ENCODE peak calls at places on chromosome 6, in eight cellular contexts. U is tibial artery, V is mucosa of descending colon, H is thoracic aorta, D is lower lobe of right lung, R is choroid plexus epithelial cell, Y is breast epithelium, I is AG09309. Q is an unnamed sample.

GRCh38 chr6:44086931-44087574 is 40.2 kb downstream of the MRPL14 start:
- DNase-seq in D (peak; percentile 71), Y (peak; percentile 69), V (no peak), U (no peak), H (no peak), R (no peak), I (no peak), Q (no peak)

GRCh38 chr6:11386323-11386722 is 151.2 kb upstream of the TMEM170B start:
- DNase-seq in Y (no peak), H (no peak), I (no peak), R (no peak), D (no peak), V (no peak), U (no peak), Q (peak; percentile 63)

GRCh38 chr6:150004101-150004782 is 21.1 kb downstream of the RAET1L start:
- DNase-seq in D (no peak), V (no peak), Y (no peak), I (no peak), R (no peak), U (peak; percentile 54), H (no peak), Q (no peak)

GRCh38 chr6:138897031-138897430 is 91.0 kb downstream of the REPS1 start:
- DNase-seq in D (no peak), R (no peak), Y (no peak), I (no peak), H (no peak), V (no peak), U (no peak), Q (no peak)

GRCh38 chr6:168518867-168519266 is 77.9 kb downstream of the SMOC2 start:
- DNase-seq in V (no peak), H (no peak), R (no peak), I (no peak), D (no peak), Y (no peak), U (no peak), Q (no peak)

GRCh38 chr6:46015119-46015968 is at the start of gene CLIC5:
- DNase-seq in I (no peak), U (no peak), D (peak; percentile 61), V (peak; percentile 79), Y (no peak), R (no peak), H (no peak), Q (peak; percentile 13)

GRCh38 chr6:111996159-111996558 is 57.7 kb upstream of the CCN6 start:
- DNase-seq in U (no peak), D (no peak), Y (no peak), H (no peak), I (no peak), V (no peak), R (no peak), Q (no peak)

GRCh38 chr6:159815410-159815809 is 15.3 kb downstream of the PNLDC1 start:
- DNase-seq in V (no peak), R (no peak), I (no peak), U (peak; percentile 28), D (peak; percentile 15), H (no peak), Y (no peak), Q (no peak)

GRCh38 chr6:18488004-18488403 is 100.9 kb downstream of the RNF144B start:
- DNase-seq in V (no peak), R (no peak), I (no peak), U (no peak), H (no peak), D (no peak), Y (no peak), Q (no peak)

GRCh38 chr6:155580904-155581303 is 125.3 kb upstream of the NOX3 start:
- DNase-seq in I (no peak), U (no peak), D (no peak), Y (no peak), V (no peak), R (peak; percentile 8), H (no peak), Q (no peak)

GRCh38 chr6:85436408-85436807 is 13.5 kb upstream of the NT5E start:
- DNase-seq in U (no peak), Y (no peak), V (no peak), H (no peak), D (no peak), I (peak; percentile 81), R (peak; percentile 79), Q (no peak)

GRCh38 chr6:78639505-78640110 is 227.7 kb upstream of the IRAK1BP1 start:
- DNase-seq in I (no peak), V (no peak), U (no peak), R (no peak), D (no peak), Y (no peak), H (no peak), Q (no peak)

GRCh38 chr6:4336778-4337442 is 201.5 kb upstream of the ECI2 start:
- DNase-seq in D (no peak), H (no peak), R (no peak), Y (no peak), U (no peak), I (no peak), V (no peak), Q (no peak)

GRCh38 chr6:106802141-106802540 is 172.4 kb downstream of the CD24 start:
- DNase-seq in H (no peak), U (no peak), Y (no peak), V (no peak), R (no peak), I (no peak), D (no peak), Q (no peak)

GRCh38 chr6:11778648-11779307 is at the start of gene ADTRP:
- DNase-seq in D (peak; percentile 69), I (no peak), R (no peak), H (no peak), V (peak; percentile 64), Y (no peak), U (no peak), Q (no peak)

GRCh38 chr6:73391735-73392134 is 2.9 kb upstream of the DDX43 start:
- DNase-seq in D (no peak), V (no peak), R (no peak), I (no peak), U (no peak), H (no peak), Y (no peak), Q (no peak)

GRCh38 chr6:160306284-160306683 is 41.9 kb upstream of the SLC22A3 start:
- DNase-seq in H (no peak), V (no peak), Y (no peak), R (no peak), D (no peak), I (no peak), U (no peak), Q (no peak)

GRCh38 chr6:13434455-13434775 is 53.0 kb downstream of the GFOD1 start:
- DNase-seq in H (no peak), R (no peak), D (no peak), U (no peak), I (no peak), Y (no peak), V (no peak), Q (no peak)

GRCh38 chr6:4349323-4349722 is 213.9 kb upstream of the ECI2 start:
- DNase-seq in R (no peak), Y (no peak), V (no peak), U (no peak), I (no peak), H (no peak), D (no peak), Q (no peak)

GRCh38 chr6:142210606-142211005 is 63.5 kb downstream of the VTA1 start:
- DNase-seq in R (peak; percentile 24), U (no peak), I (no peak), D (no peak), H (no peak), V (no peak), Y (no peak), Q (no peak)

GRCh38 chr6:114053791-114054190 is 82.8 kb upstream of the HDAC2 start:
- DNase-seq in H (no peak), V (no peak), D (no peak), I (no peak), U (no peak), Y (no peak), R (no peak), Q (no peak)

GRCh38 chr6:53862517-53863457 is 68.0 kb downstream of the LRRC1 start:
- DNase-seq in V (no peak), H (no peak), U (no peak), Y (no peak), I (peak; percentile 61), D (no peak), R (peak; percentile 50), Q (no peak)

GRCh38 chr6:104483225-104483834 is 376.4 kb downstream of the HACE1 start:
- DNase-seq in H (no peak), U (no peak), R (peak; percentile 50), V (no peak), Y (no peak), I (no peak), D (no peak), Q (no peak)
- TF ChIP-seq CTCF in H (no peak), U (no peak), R (peak; percentile 46), V (no peak), Y (no peak), I (no peak), D (peak; percentile 36), Q (peak; percentile 25)

DNA sequence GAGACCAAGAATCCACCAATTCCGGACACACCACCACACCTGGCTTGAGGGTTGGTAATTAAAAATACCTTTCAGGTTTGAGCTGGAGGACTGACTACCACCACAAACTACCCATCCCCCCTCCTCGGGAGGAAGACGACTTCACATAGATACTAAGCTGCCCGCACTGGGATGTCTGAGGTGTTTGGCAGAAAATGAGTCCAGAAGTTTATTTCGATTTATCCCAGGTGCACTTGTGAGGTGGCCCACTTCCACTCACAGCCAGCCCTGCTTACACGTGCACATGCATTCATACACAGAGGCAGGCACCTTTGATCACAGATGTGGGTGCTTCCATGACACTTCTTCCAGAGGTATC is 187.1 kb downstream of the ID4 start:
- DNase-seq in U (no peak), Y (no peak), I (no peak), R (no peak), H (no peak), V (no peak), D (no peak), Q (no peak)
- H3K4me3 ChIP-seq in U (no peak overlapping the region), Y (no peak overlapping the region), I (no peak overlapping the region), R (no peak overlapping the region), H (peak overlapping the region; percentile 36), V (no peak overlapping the region), D (no peak overlapping the region), Q (no peak overlapping the region)

DNA sequence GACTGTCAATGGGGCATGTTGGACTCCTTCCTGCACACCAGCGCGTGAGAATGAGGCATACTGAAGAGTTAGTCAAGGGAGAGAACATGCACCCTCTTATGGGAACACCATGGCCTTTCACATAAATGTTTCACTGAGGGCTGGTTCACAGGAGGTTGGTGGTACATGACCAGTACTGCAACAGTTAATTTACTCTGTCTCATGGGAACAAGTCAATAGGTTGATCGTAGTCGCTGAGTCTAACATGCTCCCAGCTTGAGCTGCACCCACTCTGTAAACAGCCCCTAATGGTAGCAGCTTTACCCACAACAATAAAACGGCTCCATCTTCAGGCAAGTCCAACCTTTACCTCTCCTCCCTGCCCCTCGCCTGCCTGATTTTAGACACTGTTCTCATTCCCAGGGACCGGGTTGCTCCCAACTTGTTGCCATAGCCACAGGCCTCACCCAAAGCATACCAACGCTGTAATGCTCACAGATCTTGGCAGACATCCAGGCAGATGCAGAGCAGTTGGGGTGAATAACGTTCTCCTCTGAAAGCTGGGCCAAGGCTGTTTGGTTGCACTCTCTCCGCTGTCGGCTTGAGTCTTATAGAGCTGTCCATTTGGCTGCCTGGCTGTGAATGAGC is 111.3 kb downstream of the LY86 start:
- DNase-seq in Y (peak; percentile 70), D (peak; percentile 77), R (peak; percentile 95), H (peak; percentile 55), I (peak; percentile 84), V (peak; percentile 85), U (peak; percentile 80), Q (no peak)
- TF ChIP-seq CTCF in Y (no peak), D (no peak), R (peak; percentile 7), H (no peak), I (no peak), V (no peak), U (no peak), Q (no peak)

GRCh38 chr6:75492769-75493168 is 831 bp downstream of the FILIP1 start:
- DNase-seq in D (no peak), H (no peak), Y (no peak), I (no peak), R (no peak), V (no peak), U (no peak), Q (peak; percentile 44)
- H3K4me3 ChIP-seq in D (peak overlapping the region; percentile 47), H (peak overlapping the region; percentile 78), Y (peak overlapping the region; percentile 24), I (no peak overlapping the region), R (no peak overlapping the region), V (no peak overlapping the region), U (peak overlapping the region; percentile 55), Q (no peak overlapping the region)